ENCODE peak calls at places on chromosome X, in eight cellular contexts. Y, K, P, F, O, H, V and Z are unnamed samples.

GRCh38 chrX:133849676-133850075 is 135.7 kb downstream of the GPC3 start:
- DNase-seq in Y (no peak), K (no peak), P (peak), F (peak), O (no peak), H (no peak), V (no peak), Z (no peak)

GRCh38 chrX:120310861-120311631 is at the start of gene TMEM255A:
- DNase-seq in Y (no peak), K (no peak), P (no peak), F (no peak), O (peak), H (no peak), V (no peak), Z (no peak)

GRCh38 chrX:10756365-10756915 is 136.1 kb upstream of the MID1 start:
- DNase-seq in Y (no peak), K (no peak), P (peak), F (peak), O (no peak), H (no peak), V (no peak), Z (peak)

GRCh38 chrX:51026862-51027261 is 116.3 kb downstream of the BMP15 start:
- DNase-seq in Y (no peak), K (no peak), P (no peak), F (no peak), O (no peak), H (no peak), V (no peak), Z (no peak)

GRCh38 chrX:41661366-41662095 is 27.2 kb upstream of the GPR34 start:
- DNase-seq in Y (no peak), K (no peak), P (peak), F (no peak), O (peak), H (no peak), V (no peak), Z (peak)

GRCh38 chrX:119252716-119253115 is 16.6 kb downstream of the PGRMC1 start:
- DNase-seq in Y (no peak), K (no peak), P (no peak), F (no peak), O (no peak), H (no peak), V (no peak), Z (no peak)

GRCh38 chrX:153772608-153773217 is 8.1 kb upstream of the SRPK3 start:
- DNase-seq in Y (no peak), K (no peak), P (no peak), F (no peak), O (peak), H (no peak), V (no peak), Z (no peak)

GRCh38 chrX:136725446-136726104 is 55.2 kb downstream of the ARHGEF6 start:
- DNase-seq in Y (no peak), K (no peak), P (peak), F (peak), O (no peak), H (no peak), V (no peak), Z (peak)